ENCODE peak calls at places on chromosome 17, in four cellular contexts. Z, P, J and U are unnamed samples.

GRCh38 chr17:10772425-10773380 is 31.2 kb downstream of the TMEM238L start:
- DNase-seq in Z (no peak), P (peak), J (no peak), U (no peak)

GRCh38 chr17:45409659-45410076 is 23.0 kb downstream of the ARHGAP27 start:
- DNase-seq in Z (no peak), P (no peak), J (no peak), U (no peak)

GRCh38 chr17:10247806-10248334 is 49.5 kb upstream of the GAS7 start:
- DNase-seq in Z (no peak), P (no peak), J (no peak), U (no peak)

GRCh38 chr17:37570527-37571093 is 38.6 kb downstream of the SYNRG start:
- DNase-seq in Z (peak), P (peak), J (peak), U (no peak)

GRCh38 chr17:44053130-44053872 is 13.2 kb downstream of the LSM12 start:
- DNase-seq in Z (no peak), P (no peak), J (no peak), U (no peak)

GRCh38 chr17:78082988-78083387 is 45.6 kb downstream of the TMC6 start:
- DNase-seq in Z (no peak), P (no peak), J (no peak), U (no peak)

GRCh38 chr17:82687871-82688270 is 10.6 kb downstream of the RAB40B start:
- DNase-seq in Z (no peak), P (no peak), J (no peak), U (no peak)

GRCh38 chr17:79993390-79994221 is 42.1 kb downstream of the TBC1D16 start:
- DNase-seq in Z (peak), P (peak), J (peak), U (peak)

GRCh38 chr17:37089998-37090397 is 141.2 kb downstream of the AATF start:
- DNase-seq in Z (no peak), P (no peak), J (no peak), U (no peak)

GRCh38 chr17:78993241-78993956 is 13.7 kb upstream of the LGALS3BP start:
- DNase-seq in Z (peak), P (peak), J (peak), U (peak)

GRCh38 chr17:78144146-78144719 is 2.0 kb upstream of the C17orf99 start:
- DNase-seq in Z (peak), P (no peak), J (peak), U (no peak)

GRCh38 chr17:45784583-45785372 is 658 bp downstream of the CRHR1 start:
- DNase-seq in Z (no peak), P (peak), J (no peak), U (peak)

GRCh38 chr17:42340691-42341127 is 47.5 kb downstream of the STAT3 start:
- DNase-seq in Z (no peak), P (no peak), J (no peak), U (no peak)

GRCh38 chr17:39027037-39027436 is 59.8 kb upstream of the FBXO47 start:
- DNase-seq in Z (peak), P (peak), J (peak), U (no peak)

GRCh38 chr17:50143461-50144176 is 6.9 kb downstream of the PPP1R9B start:
- DNase-seq in Z (no peak), P (no peak), J (no peak), U (no peak)

GRCh38 chr17:35726609-35727460 is 4.6 kb upstream of the RASL10B start:
- DNase-seq in Z (peak), P (peak), J (peak), U (no peak)

GRCh38 chr17:51258756-51259573 is 884 bp downstream of the MBTD1 start:
- DNase-seq in Z (peak), P (no peak), J (no peak), U (no peak)

GRCh38 chr17:58352843-58353719 is 1.1 kb upstream of the SUPT4H1 start:
- DNase-seq in Z (peak), P (peak), J (peak), U (peak)

GRCh38 chr17:3990391-3991127 is 26.3 kb upstream of the ATP2A3 start:
- DNase-seq in Z (no peak), P (no peak), J (no peak), U (no peak)

GRCh38 chr17:75565066-75565465 is 22.5 kb upstream of the MYO15B start:
- DNase-seq in Z (no peak), P (no peak), J (peak), U (no peak)

GRCh38 chr17:4747847-4748246 is 8.1 kb upstream of the CXCL16 start:
- DNase-seq in Z (peak), P (no peak), J (no peak), U (no peak)

GRCh38 chr17:80414508-80414802 is 512 bp upstream of the ENDOV start:
- DNase-seq in Z (no peak), P (no peak), J (no peak), U (no peak)

GRCh38 chr17:58741121-58741625 is 14.5 kb upstream of the PPM1E start:
- DNase-seq in Z (no peak), P (no peak), J (peak), U (no peak)

GRCh38 chr17:33598795-33599194 is 305.7 kb upstream of the ASIC2 start:
- DNase-seq in Z (no peak), P (no peak), J (no peak), U (no peak)

GRCh38 chr17:50514936-50515702 is 6.9 kb downstream of the MYCBPAP start:
- DNase-seq in Z (peak), P (peak), J (peak), U (no peak)

GRCh38 chr17:66733759-66734158 is 101.2 kb upstream of the CACNG5 start:
- DNase-seq in Z (no peak), P (no peak), J (no peak), U (no peak)

GRCh38 chr17:57902117-57902799 is 52.4 kb upstream of the MRPS23 start:
- DNase-seq in Z (no peak), P (no peak), J (no peak), U (no peak)

GRCh38 chr17:63611354-63611753 is 10.7 kb downstream of the TACO1 start:
- DNase-seq in Z (no peak), P (no peak), J (no peak), U (no peak)

GRCh38 chr17:65751263-65751662 is 189.8 kb upstream of the AXIN2 start:
- DNase-seq in Z (no peak), P (no peak), J (no peak), U (no peak)

GRCh38 chr17:54537656-54538055 is 363.0 kb upstream of the TOM1L1 start:
- DNase-seq in Z (no peak), P (no peak), J (no peak), U (no peak)

GRCh38 chr17:78479369-78479768 is 97.8 kb downstream of the DNAH17 start:
- DNase-seq in Z (no peak), P (no peak), J (no peak), U (no peak)

GRCh38 chr17:72615627-72615991 is 476.9 kb downstream of the SLC39A11 start:
- DNase-seq in Z (no peak), P (no peak), J (no peak), U (no peak)

GRCh38 chr17:68512967-68513474 is 791 bp downstream of the PRKAR1A start:
- DNase-seq in Z (no peak), P (peak), J (peak), U (no peak)

GRCh38 chr17:47225436-47225858 is 16.3 kb downstream of the MYL4 start:
- DNase-seq in Z (peak), P (no peak), J (peak), U (no peak)

GRCh38 chr17:58753026-58753425 is 2.6 kb upstream of the PPM1E start:
- DNase-seq in Z (no peak), P (no peak), J (no peak), U (no peak)

GRCh38 chr17:51230306-51230705 is 29.5 kb downstream of the MBTD1 start:
- DNase-seq in Z (no peak), P (no peak), J (no peak), U (no peak)

GRCh38 chr17:76139801-76140660 is 1.0 kb downstream of the FOXJ1 start:
- DNase-seq in Z (no peak), P (peak), J (no peak), U (peak)

GRCh38 chr17:20257008-20257407 is 210.3 kb downstream of the LGALS9B start:
- DNase-seq in Z (no peak), P (no peak), J (no peak), U (no peak)

GRCh38 chr17:14337596-14338079 is 36.8 kb downstream of the HS3ST3B1 start:
- DNase-seq in Z (no peak), P (no peak), J (no peak), U (no peak)

DNA sequence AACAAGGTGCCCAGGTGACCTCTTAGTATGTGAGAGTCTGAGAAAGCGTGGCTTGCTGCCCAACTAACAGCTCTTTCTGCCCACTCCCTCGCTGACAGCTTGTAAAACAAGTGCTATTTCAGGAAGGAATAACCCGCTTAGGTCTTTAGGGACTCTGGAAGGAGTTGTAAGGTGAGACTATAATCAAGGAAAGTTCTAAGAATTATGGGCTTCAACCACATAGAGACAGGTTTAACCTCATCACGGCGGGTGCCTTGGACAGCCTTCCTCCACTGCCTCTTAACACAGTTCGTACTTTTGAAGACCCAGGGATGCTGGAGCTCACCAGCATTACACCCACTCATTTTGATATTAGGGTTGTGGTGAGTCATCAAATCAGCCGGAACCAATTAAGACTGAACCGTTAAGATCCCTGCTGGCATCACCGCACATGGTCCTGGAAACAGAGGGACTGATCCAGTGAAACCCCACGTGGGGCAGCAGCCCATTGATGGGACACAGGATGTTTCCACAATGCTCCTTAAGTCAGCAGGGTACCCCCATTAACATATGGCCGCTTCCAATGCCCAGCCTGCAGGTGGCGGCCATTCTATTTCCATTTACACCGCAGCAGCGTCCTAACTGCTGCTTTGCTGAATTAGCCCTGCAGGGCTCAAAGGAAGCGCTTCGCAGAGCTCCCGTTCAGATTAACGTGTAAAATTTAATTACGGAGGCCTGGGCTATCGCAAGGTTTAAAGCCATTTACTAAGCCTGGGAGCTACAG is 176.6 kb upstream of the SDK2 start:
- DNase-seq in Z (no peak), P (peak), J (no peak), U (no peak)
- TF ChIP-seq CTCF in Z (no peak), P (peak), J (no peak), U (no peak)

GRCh38 chr17:41325126-41325525 is 9.6 kb upstream of the KRTAP17-1 start:
- DNase-seq in Z (no peak), P (no peak), J (no peak), U (no peak)

GRCh38 chr17:41322903-41323895 is 7.7 kb upstream of the KRTAP17-1 start:
- DNase-seq in Z (no peak), P (no peak), J (no peak), U (no peak)

GRCh38 chr17:41326173-41327145 is 10.9 kb upstream of the KRTAP17-1 start:
- DNase-seq in Z (no peak), P (no peak), J (no peak), U (no peak)

GRCh38 chr17:41325611-41326010 is 10.1 kb upstream of the KRTAP17-1 start:
- DNase-seq in Z (no peak), P (no peak), J (no peak), U (no peak)

GRCh38 chr17:41324180-41325075 is 8.9 kb upstream of the KRTAP17-1 start:
- DNase-seq in Z (no peak), P (peak), J (no peak), U (no peak)
- TF ChIP-seq CTCF in Z (no peak), P (peak), J (peak), U (no peak)

GRCh38 chr17:32112416-32112815 is 29.9 kb upstream of the RHOT1 start:
- DNase-seq in Z (no peak), P (no peak), J (no peak), U (no peak)

GRCh38 chr17:32114536-32114935 is 27.8 kb upstream of the RHOT1 start:
- DNase-seq in Z (no peak), P (no peak), J (no peak), U (no peak)

GRCh38 chr17:32116937-32117336 is 25.4 kb upstream of the RHOT1 start:
- DNase-seq in Z (no peak), P (no peak), J (no peak), U (no peak)

GRCh38 chr17:32110596-32110995 is 31.7 kb upstream of the RHOT1 start:
- DNase-seq in Z (no peak), P (no peak), J (no peak), U (no peak)

DNA sequence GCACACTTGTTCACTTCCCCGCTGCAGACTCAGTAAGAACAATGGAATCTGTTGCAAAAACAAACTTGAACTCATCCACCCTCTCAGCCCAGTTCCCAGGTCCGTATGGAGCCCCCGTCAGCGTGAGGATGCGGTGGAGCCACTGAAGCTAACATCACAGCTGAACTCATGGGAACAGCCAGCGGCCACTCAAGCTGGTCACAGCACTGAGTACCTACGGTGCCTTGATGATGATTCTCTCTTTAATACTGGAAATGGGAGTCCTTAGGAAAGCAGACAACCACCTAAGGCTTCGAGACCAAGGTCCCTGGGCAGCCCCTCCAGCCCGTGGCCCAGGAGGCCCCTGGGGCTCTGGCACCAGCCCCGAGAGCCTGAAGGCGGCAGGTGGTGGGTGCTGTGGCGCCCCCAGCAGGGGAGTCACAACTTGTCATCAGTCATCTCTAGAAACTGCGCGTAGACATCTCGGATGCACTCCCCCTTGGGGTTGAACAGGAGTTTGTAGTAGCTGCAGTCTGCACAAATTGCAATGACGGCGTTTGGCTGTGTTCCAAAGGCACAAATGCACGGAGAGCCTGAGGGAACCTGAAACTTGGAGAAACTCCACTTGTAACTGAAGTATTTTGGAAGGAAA is 31.0 kb upstream of the RHOT1 start:
- DNase-seq in Z (no peak), P (peak), J (peak), U (no peak)
- TF ChIP-seq CTCF in Z (no peak), P (peak), J (peak), U (no peak)

DNA sequence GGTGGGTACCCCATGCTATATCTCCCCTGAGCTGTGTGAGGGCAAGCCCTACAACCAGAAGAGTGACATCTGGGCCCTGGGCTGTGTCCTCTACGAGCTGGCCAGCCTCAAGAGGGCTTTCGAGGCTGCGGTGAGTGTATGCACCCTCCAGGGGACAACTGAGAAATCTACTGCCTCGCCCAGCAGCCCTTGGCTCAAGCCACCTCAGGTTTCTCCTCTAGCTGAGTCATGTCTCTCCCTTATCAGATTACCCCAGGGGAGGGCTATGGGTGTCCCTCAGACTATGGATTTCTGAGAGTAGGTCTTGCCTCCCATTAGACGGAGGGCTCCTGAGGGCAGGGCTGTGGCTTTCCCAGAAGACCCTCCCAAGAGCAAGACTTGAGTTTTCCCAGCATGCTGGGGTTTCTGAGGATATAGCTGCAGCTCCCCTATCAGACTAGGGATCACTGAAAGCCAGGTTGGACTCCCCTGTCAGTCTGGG is 6.7 kb downstream of the NEK8 start:
- DNase-seq in Z (no peak), P (no peak), J (no peak), U (no peak)
- TF ChIP-seq CTCF in Z (no peak), P (no peak), J (no peak), U (no peak)

GRCh38 chr17:18093616-18094408 is 6.1 kb downstream of the DRG2 start:
- DNase-seq in Z (peak), P (peak), J (peak), U (no peak)
- TF ChIP-seq CTCF in Z (no peak), P (peak), J (peak), U (no peak)

DNA sequence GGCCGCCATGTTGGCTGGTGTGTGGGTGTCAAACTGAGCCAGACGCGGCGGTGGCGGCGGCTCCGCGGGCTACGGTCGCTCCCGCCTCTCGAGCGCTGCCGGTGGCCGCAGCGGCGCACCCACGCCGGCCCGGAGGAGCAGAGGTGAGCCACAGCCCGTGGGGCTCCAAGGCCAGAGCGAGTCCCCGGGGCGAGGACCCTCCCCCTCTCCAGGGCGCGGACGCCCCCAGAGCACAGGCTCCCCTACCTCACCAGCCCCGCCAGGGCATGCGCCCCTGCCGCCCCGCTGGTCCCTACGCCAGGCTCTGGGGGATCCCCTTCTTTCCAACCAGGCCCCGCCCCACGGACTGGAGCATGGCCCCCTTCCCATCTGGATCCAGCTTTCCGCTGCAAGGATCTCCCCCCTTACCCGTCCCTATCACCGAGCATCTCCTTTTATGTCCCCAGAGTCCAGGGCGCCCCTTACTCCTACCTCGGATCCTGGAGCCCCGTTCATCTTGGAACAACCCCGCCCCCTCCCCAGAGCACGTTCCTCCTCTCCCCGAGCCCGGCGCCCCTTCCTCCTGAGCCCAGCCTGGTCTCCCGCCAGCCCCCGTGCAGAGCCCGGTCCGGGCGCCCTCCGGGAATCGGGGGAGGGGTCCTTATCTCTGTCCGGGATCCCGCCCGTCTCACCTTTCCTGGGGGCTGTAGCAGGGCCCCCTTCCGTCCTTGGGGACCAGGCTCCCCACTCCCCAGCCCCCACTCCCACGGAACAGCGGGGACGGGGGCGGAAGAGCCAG is 412 bp downstream of the EPN2 start:
- DNase-seq in Z (peak), P (peak), J (no peak), U (no peak)
- TF ChIP-seq CTCF in Z (no peak), P (no peak), J (no peak), U (no peak)

DNA sequence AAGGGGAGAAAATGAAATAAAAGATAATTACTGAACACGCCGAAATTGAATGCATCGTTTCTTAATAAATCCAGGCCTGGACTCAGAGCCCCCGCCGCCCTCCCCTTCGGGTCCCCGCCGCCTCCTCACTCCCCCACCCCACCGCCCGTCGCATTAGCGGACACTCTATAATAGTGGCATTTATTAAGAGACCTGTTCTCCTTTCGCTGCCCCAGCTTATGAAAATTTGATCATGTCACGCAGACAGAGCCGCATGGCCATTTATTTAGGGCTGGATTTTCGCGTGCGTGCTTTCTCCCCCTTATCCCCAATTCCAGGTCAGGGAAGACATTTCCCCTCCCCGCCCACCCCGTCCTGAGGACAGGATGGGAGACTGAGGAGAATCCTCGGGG is 6.3 kb upstream of the HOXB2 start:
- DNase-seq in Z (no peak), P (no peak), J (no peak), U (no peak)
- TF ChIP-seq CTCF in Z (no peak), P (no peak), J (no peak), U (no peak)